ENCODE peak calls at places on chromosome 6, in five cellular contexts. B, I, J, R and Z are unnamed samples.

GRCh38 chr6:83472767-83473166 is 39.6 kb upstream of the PRSS35 start:
- DNase-seq in B (no peak), I (no peak), J (no peak), R (no peak), Z (no peak)

GRCh38 chr6:111874030-111874425 is 776 bp upstream of the FYN start:
- DNase-seq in B (peak; percentile 27), I (peak; percentile 40), J (peak; percentile 19), R (no peak), Z (peak; percentile 18)

GRCh38 chr6:36666726-36667591 is 11.6 kb upstream of the CDKN1A start:
- DNase-seq in B (peak; percentile 97), I (no peak), J (peak; percentile 65), R (peak; percentile 93), Z (peak; percentile 99)

GRCh38 chr6:121597654-121598053 is 162.2 kb downstream of the GJA1 start:
- DNase-seq in B (no peak), I (no peak), J (no peak), R (no peak), Z (peak; percentile 77)

GRCh38 chr6:154962751-154963150 is 32.4 kb upstream of the TIAM2 start:
- DNase-seq in B (peak; percentile 61), I (no peak), J (no peak), R (no peak), Z (peak; percentile 73)

GRCh38 chr6:168390746-168391400 is 50.1 kb upstream of the SMOC2 start:
- DNase-seq in B (no peak), I (no peak), J (no peak), R (no peak), Z (no peak)

GRCh38 chr6:84809504-84809903 is 45.1 kb upstream of the TBX18 start:
- DNase-seq in B (no peak), I (no peak), J (no peak), R (no peak), Z (no peak)

GRCh38 chr6:105136433-105137350 is 43.1 kb downstream of the POPDC3 start:
- DNase-seq in B (peak; percentile 71), I (no peak), J (peak; percentile 55), R (peak; percentile 67), Z (peak; percentile 42)

GRCh38 chr6:11681770-11682169 is 96.8 kb downstream of the ADTRP start:
- DNase-seq in B (no peak), I (no peak), J (no peak), R (no peak), Z (no peak)

GRCh38 chr6:124962617-124963415 is 579 bp downstream of the RNF217 start:
- DNase-seq in B (peak; percentile 50), I (no peak), J (peak; percentile 49), R (peak; percentile 72), Z (peak; percentile 55)

GRCh38 chr6:56863366-56863765 is 91.5 kb upstream of the BEND6 start:
- DNase-seq in B (peak; percentile 44), I (no peak), J (peak; percentile 24), R (no peak), Z (peak; percentile 81)

GRCh38 chr6:103875221-103875620 is 984.5 kb downstream of the HACE1 start:
- DNase-seq in B (no peak), I (no peak), J (no peak), R (no peak), Z (no peak)

GRCh38 chr6:10655508-10656055 is 38.8 kb downstream of the C6orf52 start:
- DNase-seq in B (no peak), I (no peak), J (no peak), R (no peak), Z (no peak)

GRCh38 chr6:30885999-30886896 is 1.9 kb downstream of the DDR1 start:
- DNase-seq in B (peak; percentile 82), I (no peak), J (peak; percentile 70), R (peak; percentile 82), Z (peak; percentile 95)

GRCh38 chr6:27812078-27812804 is 100.0 kb downstream of the OR2B2 start:
- DNase-seq in B (no peak), I (no peak), J (no peak), R (no peak), Z (no peak)

GRCh38 chr6:107537559-107537958 is 47.6 kb downstream of the SOBP start:
- DNase-seq in B (no peak), I (no peak), J (no peak), R (no peak), Z (no peak)

GRCh38 chr6:107534762-107535161 is 44.8 kb downstream of the SOBP start:
- DNase-seq in B (no peak), I (no peak), J (no peak), R (no peak), Z (no peak)

GRCh38 chr6:107533415-107534059 is 43.6 kb downstream of the SOBP start:
- DNase-seq in B (no peak), I (no peak), J (no peak), R (no peak), Z (no peak)

GRCh38 chr6:107535626-107536025 is 45.7 kb downstream of the SOBP start:
- DNase-seq in B (no peak), I (no peak), J (no peak), R (no peak), Z (no peak)

GRCh38 chr6:107536183-107536582 is 46.3 kb downstream of the SOBP start:
- DNase-seq in B (no peak), I (no peak), J (no peak), R (no peak), Z (no peak)
- H3K4me3 ChIP-seq in B (no peak overlapping the region), I (no peak overlapping the region), J (no peak overlapping the region), R (no peak overlapping the region), Z (no peak overlapping the region)

GRCh38 chr6:144219056-144219685 is 66.0 kb upstream of the UTRN start:
- DNase-seq in B (peak; percentile 71), I (no peak), J (no peak), R (no peak), Z (peak; percentile 62)
- TF ChIP-seq CTCF in B (peak; percentile 62), I (peak; percentile 88), J (peak; percentile 52), R (no peak), Z (peak; percentile 61)

DNA sequence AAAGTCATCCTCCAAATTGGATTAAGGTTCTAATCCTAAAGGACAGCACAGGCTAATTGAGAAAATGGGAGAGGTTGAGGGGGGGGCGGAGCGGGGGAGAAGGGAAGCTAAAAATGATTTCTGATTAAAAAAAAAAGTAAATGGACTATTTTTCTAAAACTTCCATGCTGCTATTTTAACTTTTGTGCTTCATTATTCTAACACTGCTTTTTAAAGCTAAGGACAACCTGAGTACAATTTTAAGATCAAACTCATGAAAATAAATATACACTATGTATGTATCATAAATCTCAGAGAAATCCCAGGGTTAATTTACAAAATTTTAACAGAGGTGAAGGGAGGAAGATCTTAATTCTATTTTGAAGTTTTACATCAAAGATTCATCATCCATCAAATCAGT is 4.4 kb downstream of the MAN1A1 start:
- DNase-seq in B (no peak), I (no peak), J (no peak), R (no peak), Z (no peak)
- H3K4me3 ChIP-seq in B (no peak overlapping the region), I (no peak overlapping the region), J (no peak overlapping the region), R (no peak overlapping the region), Z (no peak overlapping the region)

GRCh38 chr6:4581468-4582420 is 194.5 kb upstream of the CDYL start:
- DNase-seq in B (peak; percentile 96), I (no peak), J (no peak), R (no peak), Z (peak; percentile 49)
- TF ChIP-seq CTCF in B (no peak), I (no peak), J (no peak), R (no peak), Z (no peak)

DNA sequence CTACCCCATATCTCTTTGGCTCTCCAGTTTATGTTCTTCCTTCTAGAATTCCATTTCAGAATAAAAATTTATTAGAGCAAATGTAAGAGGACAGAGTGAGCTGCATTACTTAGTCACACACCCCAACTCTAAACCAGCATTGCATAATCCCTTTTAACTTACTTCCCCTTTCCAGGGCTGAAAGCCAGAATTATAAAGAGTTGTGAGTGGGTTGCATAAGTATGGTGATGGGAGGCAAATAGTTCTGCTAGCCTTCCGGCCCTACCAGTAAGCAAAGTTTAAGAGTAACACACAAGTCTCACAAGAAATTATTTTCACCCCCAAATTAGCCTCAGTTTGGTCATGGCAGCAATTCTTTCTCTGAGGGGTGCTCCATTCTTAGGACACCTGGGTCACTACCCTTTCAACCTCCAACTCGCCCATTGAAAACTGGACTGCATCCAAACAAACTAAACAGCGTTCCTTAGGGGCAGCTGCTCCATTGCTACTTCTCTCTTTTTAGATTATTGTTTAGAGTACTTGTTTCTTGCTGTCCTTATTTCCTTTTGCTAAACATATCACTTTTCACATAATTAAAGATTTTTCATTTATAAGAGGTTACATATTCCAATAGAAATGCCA is 1.6 kb downstream of the KIAA0408 start:
- DNase-seq in B (peak; percentile 94), I (no peak), J (no peak), R (no peak), Z (peak; percentile 61)
- H3K4me3 ChIP-seq in B (no peak overlapping the region), I (no peak overlapping the region), J (no peak overlapping the region), R (no peak overlapping the region), Z (no peak overlapping the region)